ENCODE peak calls at places on chromosomes 16 and 17, in nine cellular contexts. E is hepatocyte; V is HCEC 1CT; G is cardiac fibroblast; P is GM13977; Q is dorsolateral prefrontal cortex; N is omental fat pad; J is stimulated activated CD8-positive, alpha-beta memory T cell treated with anti-CD3 and anti-CD28 coated beads, Interleukin-15, amount 100 ng/mL, for 24 hours; C is NCI-H2081. A is an unnamed sample.
A peak's percentile ranks its signal among the peaks of the same experiment; 100 is the strongest.

GRCh38 chr17:12097326-12097725 is 76.6 kb downstream of the MAP2K4 start:
- DNase-seq in E (no peak), V (no peak), G (peak; percentile 75), P (no peak), Q (no peak), N (no peak), J (no peak), C (no peak), A (no peak)

GRCh38 chr17:15081008-15081407 is 184.1 kb downstream of the PMP22 start:
- DNase-seq in E (no peak), V (no peak), G (no peak), P (no peak), Q (no peak), N (no peak), J (no peak), C (no peak), A (no peak)

GRCh38 chr17:31695456-31696090 is 163.5 kb downstream of the COPRS start:
- DNase-seq in E (no peak), V (peak; percentile 44), G (peak; percentile 39), P (no peak), Q (peak; percentile 69), N (no peak), J (no peak), C (no peak), A (no peak)

GRCh38 chr17:68903294-68903693 is 51.9 kb downstream of the ABCA8 start:
- DNase-seq in E (no peak), V (no peak), G (no peak), P (no peak), Q (no peak), N (no peak), J (no peak), C (no peak), A (no peak)

GRCh38 chr17:39738568-39738901 is 797 bp downstream of the GRB7 start:
- DNase-seq in E (peak; percentile 69), V (no peak), G (no peak), P (peak; percentile 80), Q (peak; percentile 54), N (no peak), J (no peak), C (peak; percentile 67), A (no peak)

GRCh38 chr17:22506231-22506630 is 813.9 kb downstream of the KCNJ18 start:
- DNase-seq in E (no peak), V (no peak), G (no peak), P (no peak), Q (no peak), N (no peak), J (no peak), C (no peak), A (no peak)

GRCh38 chr16:80931985-80932720 is 74.5 kb downstream of the CMC2 start:
- DNase-seq in E (peak; percentile 74), V (peak; percentile 18), G (peak; percentile 77), P (peak; percentile 68), Q (peak; percentile 86), N (no peak), J (no peak), C (peak; percentile 31), A (peak; percentile 71)

GRCh38 chr17:81980752-81981239 is 3.4 kb downstream of the ASPSCR1 start:
- DNase-seq in E (no peak), V (no peak), G (no peak), P (no peak), Q (no peak), N (no peak), J (no peak), C (no peak), A (no peak)

GRCh38 chr17:1649844-1650409 is at the start of gene RILP:
- DNase-seq in E (peak; percentile 86), V (no peak), G (peak; percentile 57), P (no peak), Q (peak; percentile 66), N (peak; percentile 52), J (no peak), C (no peak), A (peak; percentile 82)

GRCh38 chr17:80846932-80847331 is 144.7 kb upstream of the CHMP6 start:
- DNase-seq in E (no peak), V (no peak), G (no peak), P (no peak), Q (no peak), N (no peak), J (no peak), C (no peak), A (no peak)

GRCh38 chr17:75588546-75589016 is 981 bp downstream of the MYO15B start:
- DNase-seq in E (no peak), V (no peak), G (no peak), P (peak; percentile 54), Q (no peak), N (no peak), J (no peak), C (peak; percentile 48), A (peak; percentile 72)

GRCh38 chr17:38912221-38912813 is 13.1 kb upstream of the LASP1NB start:
- DNase-seq in E (peak; percentile 53), V (no peak), G (peak; percentile 79), P (no peak), Q (peak; percentile 65), N (no peak), J (no peak), C (no peak), A (peak; percentile 58)

GRCh38 chr17:1592751-1593629 is 30.4 kb upstream of the PITPNA start:
- DNase-seq in E (peak; percentile 84), V (no peak), G (no peak), P (peak; percentile 76), Q (no peak), N (no peak), J (no peak), C (no peak), A (no peak)

GRCh38 chr16:49048557-49048956 is 233.1 kb downstream of the CBLN1 start:
- DNase-seq in E (no peak), V (no peak), G (peak; percentile 45), P (no peak), Q (no peak), N (no peak), J (no peak), C (no peak), A (no peak)

GRCh38 chr16:84959045-84959576 is 52.2 kb downstream of the ZDHHC7 start:
- DNase-seq in E (no peak), V (no peak), G (no peak), P (no peak), Q (no peak), N (no peak), J (no peak), C (no peak), A (no peak)

GRCh38 chr16:11391576-11391975 is 46.3 kb downstream of the RMI2 start:
- DNase-seq in E (peak; percentile 18), V (no peak), G (no peak), P (peak; percentile 27), Q (no peak), N (no peak), J (no peak), C (peak; percentile 86), A (peak; percentile 47)

GRCh38 chr17:55484575-55484974 is 26.7 kb downstream of the SMIM36 start:
- DNase-seq in E (no peak), V (no peak), G (no peak), P (no peak), Q (no peak), N (no peak), J (no peak), C (no peak), A (no peak)

GRCh38 chr16:65704866-65705265 is 583.0 kb upstream of the CDH11 start:
- DNase-seq in E (no peak), V (no peak), G (no peak), P (no peak), Q (no peak), N (no peak), J (no peak), C (no peak), A (no peak)

GRCh38 chr16:27437946-27438345 is 36.0 kb downstream of the IL21R start:
- DNase-seq in E (no peak), V (no peak), G (no peak), P (no peak), Q (no peak), N (no peak), J (no peak), C (no peak), A (no peak)

GRCh38 chr16:29230671-29231091 is 175.8 kb downstream of the NPIPB11 start:
- DNase-seq in E (no peak), V (no peak), G (no peak), P (no peak), Q (no peak), N (no peak), J (no peak), C (no peak), A (no peak)

GRCh38 chr17:82698065-82698973 is at the start of gene RAB40B:
- DNase-seq in E (peak; percentile 99), V (peak; percentile 98), G (peak; percentile 99), P (peak; percentile 100), Q (peak; percentile 100), N (peak; percentile 94), J (peak; percentile 91), C (peak; percentile 99), A (peak; percentile 99)

GRCh38 chr17:3659541-3660111 is 8.8 kb downstream of the TAX1BP3 start:
- DNase-seq in E (peak; percentile 86), V (peak; percentile 80), G (peak; percentile 94), P (no peak), Q (no peak), N (peak; percentile 58), J (no peak), C (no peak), A (peak; percentile 89)

GRCh38 chr17:41613277-41614082 is 913 bp upstream of the KRT16 start:
- DNase-seq in E (no peak), V (no peak), G (no peak), P (no peak), Q (no peak), N (no peak), J (no peak), C (no peak), A (no peak)

GRCh38 chr16:64489449-64489848 is 632.4 kb downstream of the CDH11 start:
- DNase-seq in E (no peak), V (no peak), G (no peak), P (no peak), Q (no peak), N (no peak), J (no peak), C (no peak), A (no peak)

GRCh38 chr17:73725794-73726193 is 81.5 kb upstream of the SDK2 start:
- DNase-seq in E (no peak), V (no peak), G (no peak), P (no peak), Q (no peak), N (no peak), J (no peak), C (no peak), A (no peak)

GRCh38 chr17:82098169-82098938 is at the start of gene FASN:
- DNase-seq in E (peak; percentile 98), V (peak; percentile 95), G (peak; percentile 95), P (peak; percentile 100), Q (peak; percentile 94), N (peak; percentile 79), J (peak; percentile 91), C (peak; percentile 98), A (peak; percentile 97)

GRCh38 chr17:19508327-19508867 is 25.3 kb upstream of the SLC47A1 start:
- DNase-seq in E (peak; percentile 60), V (no peak), G (no peak), P (peak; percentile 50), Q (peak; percentile 28), N (no peak), J (peak; percentile 6), C (peak; percentile 39), A (peak; percentile 69)

GRCh38 chr17:69810326-69811035 is 264.5 kb upstream of the KCNJ16 start:
- DNase-seq in E (no peak), V (peak; percentile 16), G (peak; percentile 45), P (no peak), Q (no peak), N (no peak), J (no peak), C (no peak), A (no peak)

GRCh38 chr17:45013021-45013997 is 38.1 kb downstream of the DCAKD start:
- DNase-seq in E (peak; percentile 30), V (no peak), G (no peak), P (no peak), Q (no peak), N (no peak), J (no peak), C (peak; percentile 82), A (no peak)

GRCh38 chr16:22648941-22649340 is 138.2 kb downstream of the NPIPB5 start:
- DNase-seq in E (no peak), V (no peak), G (no peak), P (no peak), Q (no peak), N (no peak), J (no peak), C (no peak), A (no peak)

GRCh38 chr16:82627811-82628339 is 1.1 kb downstream of the CDH13 start:
- DNase-seq in E (no peak), V (peak; percentile 55), G (peak; percentile 31), P (no peak), Q (no peak), N (no peak), J (no peak), C (no peak), A (no peak)